ENCODE peak calls at places on chromosome 19, in four cellular contexts. One of them, this sample, is unnamed.
A peak's percentile ranks its signal among the peaks of the same experiment; 100 is the strongest.

GRCh38 chr19:15126511-15126910 is 19.3 kb downstream of the SYDE1 start:
- DNase-seq in HepG2: no peak
- DNase-seq in SK-N-SH: no peak
- DNase-seq in GM12878: no peak
- DNase-seq in this sample: no peak

GRCh38 chr19:40662925-40663711 is 27.3 kb downstream of the NUMBL start:
- DNase-seq in HepG2: peak; percentile 63
- DNase-seq in SK-N-SH: peak; percentile 93
- DNase-seq in GM12878: peak; percentile 24
- DNase-seq in this sample: peak; percentile 76

GRCh38 chr19:48918801-48919247 is 14.7 kb upstream of the DHDH start:
- DNase-seq in HepG2: no peak
- DNase-seq in SK-N-SH: peak; percentile 75
- DNase-seq in GM12878: no peak
- DNase-seq in this sample: no peak

GRCh38 chr19:50967924-50968708 is 1.3 kb downstream of the KLK6 start:
- DNase-seq in HepG2: no peak
- DNase-seq in SK-N-SH: no peak
- DNase-seq in GM12878: no peak
- DNase-seq in this sample: no peak

GRCh38 chr19:4587527-4587926 is 28.0 kb upstream of the SEMA6B start:
- DNase-seq in HepG2: no peak
- DNase-seq in SK-N-SH: no peak
- DNase-seq in GM12878: no peak
- DNase-seq in this sample: no peak

GRCh38 chr19:53907193-53907581 is 1.9 kb upstream of the CACNG7 start:
- DNase-seq in HepG2: no peak
- DNase-seq in SK-N-SH: peak; percentile 39
- DNase-seq in GM12878: no peak
- DNase-seq in this sample: no peak

GRCh38 chr19:41225238-41226052 is 6.4 kb downstream of the AXL start:
- DNase-seq in HepG2: peak; percentile 91
- DNase-seq in SK-N-SH: peak; percentile 55
- DNase-seq in GM12878: no peak
- DNase-seq in this sample: no peak

GRCh38 chr19:54551950-54552912 is 21.4 kb upstream of the LILRA2 start:
- DNase-seq in HepG2: no peak
- DNase-seq in SK-N-SH: no peak
- DNase-seq in GM12878: peak; percentile 40
- DNase-seq in this sample: no peak

GRCh38 chr19:49336482-49337266 is 1.5 kb downstream of the CD37 start:
- DNase-seq in HepG2: no peak
- DNase-seq in SK-N-SH: no peak
- DNase-seq in GM12878: no peak
- DNase-seq in this sample: no peak

GRCh38 chr19:8615022-8615421 is 4.5 kb upstream of the ADAMTS10 start:
- DNase-seq in HepG2: no peak
- DNase-seq in SK-N-SH: no peak
- DNase-seq in GM12878: no peak
- DNase-seq in this sample: no peak

GRCh38 chr19:42528354-42529247 is at the start of gene CEACAM1:
- DNase-seq in HepG2: peak; percentile 75
- DNase-seq in SK-N-SH: no peak
- DNase-seq in GM12878: no peak
- DNase-seq in this sample: peak; percentile 20

GRCh38 chr19:46426035-46426505 is 2.7 kb downstream of the PNMA8C start:
- DNase-seq in HepG2: peak; percentile 58
- DNase-seq in SK-N-SH: no peak
- DNase-seq in GM12878: no peak
- DNase-seq in this sample: no peak

DNA sequence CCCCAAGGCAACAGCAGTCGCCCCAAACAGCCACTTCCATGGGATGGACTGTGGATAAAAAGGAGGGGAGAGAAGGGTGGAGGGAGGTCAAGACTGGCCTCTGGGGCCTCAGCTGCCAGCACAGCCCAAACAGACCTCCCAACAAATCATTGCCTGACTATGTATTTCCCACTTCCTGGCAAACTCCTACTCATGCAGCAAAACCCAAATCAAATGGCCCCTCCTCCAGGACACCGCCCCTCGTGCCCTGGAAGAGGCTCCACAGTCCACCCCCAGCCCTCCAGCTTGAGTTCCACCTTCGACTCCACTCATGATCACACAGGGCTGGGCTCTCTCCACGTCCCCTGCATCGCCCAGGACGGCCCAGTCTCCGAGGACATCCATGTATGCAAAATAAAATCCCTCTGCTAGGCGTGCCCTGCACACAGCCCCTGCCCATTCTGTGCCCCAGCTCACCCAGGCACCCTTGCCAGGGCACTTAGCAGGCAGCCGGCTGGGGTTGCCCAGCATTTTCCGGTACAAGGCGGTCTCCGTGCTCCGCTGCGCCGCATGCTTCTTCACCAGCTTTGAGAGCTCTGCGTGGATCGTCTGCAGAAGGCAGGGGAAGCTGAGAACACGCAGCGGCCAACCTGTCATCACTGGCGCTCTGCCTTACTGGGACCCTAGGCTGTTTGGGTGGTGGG is 10.5 kb upstream of the ELL start:
- DNase-seq in HepG2: no peak
- DNase-seq in SK-N-SH: peak; percentile 14
- DNase-seq in GM12878: no peak
- DNase-seq in this sample: no peak
- TF ChIP-seq JUND in HepG2: no peak
- TF ChIP-seq JUND in SK-N-SH: no peak
- TF ChIP-seq JUND in GM12878: no peak
- TF ChIP-seq JUND in this sample: no peak

GRCh38 chr19:1069009-1069779 is 2.2 kb downstream of the ARHGAP45 start:
- DNase-seq in HepG2: no peak
- DNase-seq in SK-N-SH: no peak
- DNase-seq in GM12878: no peak
- DNase-seq in this sample: no peak
- TF ChIP-seq JUND in HepG2: no peak
- TF ChIP-seq JUND in SK-N-SH: no peak
- TF ChIP-seq JUND in GM12878: no peak
- TF ChIP-seq JUND in this sample: no peak

GRCh38 chr19:35134601-35135091 is at the start of gene LGI4:
- DNase-seq in HepG2: no peak
- DNase-seq in SK-N-SH: no peak
- DNase-seq in GM12878: no peak
- DNase-seq in this sample: no peak
- TF ChIP-seq JUND in HepG2: no peak
- TF ChIP-seq JUND in SK-N-SH: no peak
- TF ChIP-seq JUND in GM12878: no peak
- TF ChIP-seq JUND in this sample: no peak

GRCh38 chr19:29686285-29686805 is 21.1 kb downstream of the PLEKHF1 start:
- DNase-seq in HepG2: no peak
- DNase-seq in SK-N-SH: no peak
- DNase-seq in GM12878: no peak
- DNase-seq in this sample: no peak

GRCh38 chr19:29685326-29685725 is 20.1 kb downstream of the PLEKHF1 start:
- DNase-seq in HepG2: no peak
- DNase-seq in SK-N-SH: no peak
- DNase-seq in GM12878: no peak
- DNase-seq in this sample: no peak

GRCh38 chr19:29687897-29688728 is 22.9 kb downstream of the PLEKHF1 start:
- DNase-seq in HepG2: no peak
- DNase-seq in SK-N-SH: no peak
- DNase-seq in GM12878: no peak
- DNase-seq in this sample: no peak

GRCh38 chr19:29690842-29691241 is 24.2 kb downstream of the C19orf12 start:
- DNase-seq in HepG2: peak; percentile 67
- DNase-seq in SK-N-SH: no peak
- DNase-seq in GM12878: no peak
- DNase-seq in this sample: no peak

GRCh38 chr19:29687244-29687896 is 22.1 kb downstream of the PLEKHF1 start:
- DNase-seq in HepG2: no peak
- DNase-seq in SK-N-SH: no peak
- DNase-seq in GM12878: no peak
- DNase-seq in this sample: no peak
- TF ChIP-seq JUND in HepG2: no peak
- TF ChIP-seq JUND in SK-N-SH: no peak
- TF ChIP-seq JUND in GM12878: no peak
- TF ChIP-seq JUND in this sample: no peak

GRCh38 chr19:30029721-30030510 is 87.9 kb downstream of the URI1 start:
- DNase-seq in HepG2: no peak
- DNase-seq in SK-N-SH: no peak
- DNase-seq in GM12878: peak; percentile 90
- DNase-seq in this sample: no peak
- TF ChIP-seq JUND in HepG2: no peak
- TF ChIP-seq JUND in SK-N-SH: no peak
- TF ChIP-seq JUND in GM12878: peak; percentile 90
- TF ChIP-seq JUND in this sample: no peak

DNA sequence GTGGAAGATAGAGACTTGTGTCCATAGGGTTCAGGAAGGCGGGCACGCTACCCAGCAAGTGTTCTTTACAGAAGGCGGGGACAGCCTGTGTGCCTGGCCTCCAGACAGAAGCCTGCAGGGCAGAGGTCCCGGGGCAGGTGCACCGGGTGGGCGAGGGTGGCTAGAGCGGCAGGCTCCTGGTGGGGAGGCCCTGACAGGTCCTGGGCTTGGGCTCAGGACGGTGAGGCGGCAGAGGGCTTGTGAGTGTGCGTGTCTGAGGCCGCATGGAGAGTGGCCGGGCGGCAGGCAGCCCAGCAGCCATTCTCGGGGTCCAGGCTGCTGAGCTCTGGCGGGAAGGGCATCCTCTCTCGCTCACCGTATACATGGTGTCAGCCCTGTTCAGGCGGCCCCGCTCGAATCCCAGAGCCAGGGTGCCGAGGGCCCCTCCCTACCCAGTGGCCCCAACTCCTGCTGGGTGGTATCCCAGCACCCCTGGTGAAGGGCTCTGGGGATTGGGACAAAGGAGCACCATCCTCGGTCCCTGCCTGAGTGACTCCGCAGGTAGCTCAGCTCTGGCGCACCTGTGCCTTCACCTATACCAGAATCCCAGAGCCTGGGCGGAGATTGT is 3.0 kb upstream of the AMH start:
- DNase-seq in HepG2: no peak
- DNase-seq in SK-N-SH: no peak
- DNase-seq in GM12878: no peak
- DNase-seq in this sample: no peak
- TF ChIP-seq JUND in HepG2: no peak
- TF ChIP-seq JUND in SK-N-SH: no peak
- TF ChIP-seq JUND in GM12878: no peak
- TF ChIP-seq JUND in this sample: no peak

GRCh38 chr19:55553217-55554182 is 8.2 kb upstream of the SBK3 start:
- DNase-seq in HepG2: peak; percentile 80
- DNase-seq in SK-N-SH: no peak
- DNase-seq in GM12878: no peak
- DNase-seq in this sample: no peak
- TF ChIP-seq JUND in HepG2: no peak
- TF ChIP-seq JUND in SK-N-SH: no peak
- TF ChIP-seq JUND in GM12878: no peak
- TF ChIP-seq JUND in this sample: no peak

This sample was measured in T47D.